ENCODE peak calls at places on chromosome 6, in four cellular contexts. One of them, this sample, is unnamed.

GRCh38 chr6:34243131-34243771 is 5.6 kb downstream of the SMIM29 start:
- DNase-seq in AG09309: no peak
- DNase-seq in NCI-H187: no peak
- DNase-seq in epithelial cell of esophagus: peak
- DNase-seq in this sample: no peak

GRCh38 chr6:30922447-30922852 is 8.4 kb downstream of the VARS2 start:
- DNase-seq in NCI-H187: no peak
- DNase-seq in AG09309: no peak
- DNase-seq in epithelial cell of esophagus: peak
- DNase-seq in this sample: no peak

GRCh38 chr6:43009124-43009523 is 4.6 kb downstream of the MEA1 start:
- DNase-seq in epithelial cell of esophagus: peak
- DNase-seq in AG09309: no peak
- DNase-seq in NCI-H187: no peak
- DNase-seq in this sample: no peak

GRCh38 chr6:44401138-44401537 is 13.6 kb downstream of the CDC5L start:
- DNase-seq in epithelial cell of esophagus: no peak
- DNase-seq in NCI-H187: no peak
- DNase-seq in AG09309: no peak
- DNase-seq in this sample: no peak

GRCh38 chr6:77456531-77457248 is 6.6 kb downstream of the HTR1B start:
- DNase-seq in AG09309: peak
- DNase-seq in NCI-H187: no peak
- DNase-seq in epithelial cell of esophagus: peak
- DNase-seq in this sample: peak

GRCh38 chr6:105810105-105810921 is 275.8 kb upstream of the PRDM1 start:
- DNase-seq in AG09309: peak
- DNase-seq in NCI-H187: no peak
- DNase-seq in epithelial cell of esophagus: peak
- DNase-seq in this sample: peak

GRCh38 chr6:30357678-30358339 is 12.9 kb downstream of the RPP21 start:
- DNase-seq in AG09309: peak
- DNase-seq in NCI-H187: peak
- DNase-seq in epithelial cell of esophagus: peak
- DNase-seq in this sample: peak

GRCh38 chr6:156659317-156660198 is 117.6 kb upstream of the ARID1B start:
- DNase-seq in NCI-H187: no peak
- DNase-seq in epithelial cell of esophagus: no peak
- DNase-seq in AG09309: no peak
- DNase-seq in this sample: no peak

GRCh38 chr6:13761361-13762036 is 49.9 kb upstream of the RANBP9 start:
- DNase-seq in AG09309: peak
- DNase-seq in NCI-H187: no peak
- DNase-seq in epithelial cell of esophagus: peak
- DNase-seq in this sample: no peak

GRCh38 chr6:155103816-155104366 is 108.8 kb downstream of the TIAM2 start:
- DNase-seq in epithelial cell of esophagus: no peak
- DNase-seq in AG09309: no peak
- DNase-seq in NCI-H187: no peak
- DNase-seq in this sample: no peak

GRCh38 chr6:108576724-108577123 is 16.0 kb downstream of the FOXO3 start:
- DNase-seq in AG09309: no peak
- DNase-seq in NCI-H187: no peak
- DNase-seq in epithelial cell of esophagus: no peak
- DNase-seq in this sample: no peak

GRCh38 chr6:98054453-98054852 is 771.4 kb upstream of the MMS22L start:
- DNase-seq in AG09309: no peak
- DNase-seq in epithelial cell of esophagus: peak
- DNase-seq in NCI-H187: no peak
- DNase-seq in this sample: no peak

GRCh38 chr6:7996538-7997225 is 67.5 kb downstream of the BLOC1S5 start:
- DNase-seq in NCI-H187: no peak
- DNase-seq in AG09309: no peak
- DNase-seq in epithelial cell of esophagus: peak
- DNase-seq in this sample: peak

GRCh38 chr6:17584241-17584803 is 15.8 kb upstream of the FAM8A1 start:
- DNase-seq in epithelial cell of esophagus: peak
- DNase-seq in NCI-H187: peak
- DNase-seq in AG09309: peak
- DNase-seq in this sample: peak

This sample was measured in AG04450.